ENCODE peak calls at places on chromosomes 6 and 20, in seven cellular contexts. O is HCT116, F is SK-N-SH, Q is H1, B is HepG2, G is GM12878, T is K562. U is an unnamed sample.

GRCh38 chr6:28734443-28734959 is 189.3 kb downstream of the TRIM27 start:
- DNase-seq in G (no peak), B (no peak), O (no peak), T (no peak), F (no peak), Q (no peak), U (no peak)

GRCh38 chr6:56798163-56798562 is 155.5 kb upstream of the DST start:
- DNase-seq in Q (no peak), B (no peak), T (no peak), F (no peak), O (no peak), G (no peak), U (no peak)

GRCh38 chr6:112086744-112087135 is 542 bp downstream of the TUBE1 start:
- DNase-seq in B (peak), F (peak), Q (no peak), O (peak), T (peak), G (peak), U (no peak)

GRCh38 chr20:34829191-34829590 is 3.7 kb upstream of the NCOA6 start:
- DNase-seq in T (peak), F (no peak), Q (no peak), G (no peak), O (no peak), B (no peak), U (no peak)

GRCh38 chr6:6875818-6876470 is 231.8 kb upstream of the RREB1 start:
- DNase-seq in Q (no peak), F (no peak), G (no peak), B (no peak), O (peak), T (no peak), U (no peak)

GRCh38 chr20:33584976-33585375 is 77.2 kb upstream of the C20orf144 start:
- DNase-seq in B (no peak), G (no peak), T (no peak), Q (no peak), O (no peak), F (no peak), U (no peak)

GRCh38 chr6:42417641-42418112 is 34.0 kb downstream of the TRERF1 start:
- DNase-seq in G (no peak), Q (no peak), O (no peak), F (no peak), T (no peak), B (no peak), U (no peak)

GRCh38 chr6:45584127-45584526 is 206.4 kb upstream of the SUPT3H start:
- DNase-seq in Q (no peak), B (no peak), G (no peak), O (no peak), F (no peak), T (no peak), U (no peak)

GRCh38 chr6:11381801-11382513 is 149.5 kb upstream of the NEDD9 start:
- DNase-seq in B (no peak), G (peak), F (no peak), T (no peak), Q (no peak), O (no peak), U (no peak)

DNA sequence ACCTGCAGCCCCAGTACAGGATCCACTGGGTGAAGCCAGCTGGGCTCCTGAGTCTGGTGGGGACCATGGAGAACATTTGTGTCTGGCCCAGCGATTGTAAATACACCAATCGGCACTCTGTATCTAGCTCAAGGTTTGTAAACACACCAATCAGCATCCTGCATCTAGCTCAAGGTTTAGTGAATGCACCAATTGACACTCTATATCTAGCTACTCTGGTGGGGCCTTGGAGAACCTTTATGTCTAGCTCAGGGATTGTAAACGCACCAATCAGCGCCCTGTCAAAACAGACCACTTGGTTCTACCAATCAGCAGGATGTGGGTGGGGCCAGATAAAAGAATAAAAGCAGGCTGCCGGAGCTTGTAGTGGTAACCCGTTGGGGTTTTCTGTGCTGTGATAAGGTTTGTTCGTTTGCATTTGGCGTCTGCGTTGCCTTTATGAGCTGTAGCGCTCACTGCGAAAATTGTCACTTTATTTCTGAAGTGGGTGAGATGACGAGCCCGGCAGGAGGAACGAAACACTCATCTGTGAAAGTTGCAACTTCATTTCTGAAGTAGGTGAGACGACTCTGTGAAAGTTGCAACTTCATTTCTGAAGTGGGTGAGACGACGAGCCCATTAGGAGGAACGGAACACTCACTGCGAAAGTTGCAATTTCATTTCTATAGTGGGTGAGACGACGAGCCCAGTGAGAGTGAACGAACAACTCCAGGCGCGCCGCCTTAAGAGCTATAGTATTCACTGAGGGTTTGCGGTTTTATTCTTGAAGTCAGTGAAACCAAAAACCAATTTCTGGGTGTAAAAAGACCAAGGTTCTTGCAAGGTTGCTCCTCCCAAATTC is 31.1 kb downstream of the SERPINB6 start:
- DNase-seq in F (no peak), G (peak), T (no peak), O (no peak), B (peak), Q (no peak), U (no peak)
- TF ChIP-seq JUND in F (no peak), G (peak), T (no peak), O (no peak), B (no peak), Q (no peak), U (no peak)

GRCh38 chr6:14953806-14954205 is 292.1 kb upstream of the JARID2 start:
- DNase-seq in Q (no peak), F (no peak), O (no peak), B (no peak), T (no peak), G (no peak), U (no peak)

GRCh38 chr6:14959324-14959885 is 286.5 kb upstream of the JARID2 start:
- DNase-seq in F (no peak), O (no peak), G (no peak), B (no peak), Q (no peak), T (no peak), U (no peak)

GRCh38 chr6:14951704-14952103 is 294.2 kb upstream of the JARID2 start:
- DNase-seq in T (no peak), F (no peak), Q (no peak), B (no peak), G (no peak), O (no peak), U (peak)

DNA sequence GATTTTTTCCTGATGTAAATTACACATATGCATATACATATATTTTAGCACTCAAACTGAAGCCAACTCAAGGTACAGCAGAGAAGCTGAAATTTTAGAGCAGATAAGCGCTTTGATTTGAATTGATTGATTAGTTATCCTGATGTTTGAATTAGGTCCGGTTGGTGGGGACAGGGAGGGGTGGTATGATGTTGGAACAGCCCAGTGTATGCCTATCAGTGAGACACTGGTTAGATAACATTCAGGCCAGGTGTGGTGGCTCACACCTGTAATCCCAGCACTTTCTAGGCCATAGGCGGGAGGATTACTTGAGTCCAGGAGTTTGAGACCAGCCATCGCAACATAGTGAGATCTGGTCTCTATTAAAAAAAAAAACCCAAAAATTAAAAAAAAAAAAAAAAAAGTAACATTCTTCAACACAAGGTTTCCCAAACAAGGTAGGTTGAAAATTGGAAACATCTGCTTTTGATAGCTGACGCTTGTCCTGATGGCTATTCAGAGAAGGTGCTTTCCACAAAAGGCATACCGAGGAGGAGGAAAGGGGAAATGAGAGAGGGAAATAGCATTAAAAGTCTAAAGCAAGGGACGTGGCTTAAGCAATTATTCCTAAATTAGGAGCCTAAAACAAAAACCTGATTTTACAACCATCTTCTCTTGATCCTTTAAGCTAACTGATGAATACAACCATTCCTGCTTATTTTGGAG is 288.4 kb upstream of the JARID2 start:
- DNase-seq in Q (no peak), T (no peak), G (peak), F (no peak), O (no peak), B (no peak), U (no peak)
- TF ChIP-seq JUND in Q (no peak), T (no peak), G (no peak), F (no peak), O (no peak), B (no peak), U (no peak)

GRCh38 chr6:114735118-114735730 is 392.4 kb upstream of the HS3ST5 start:
- DNase-seq in T (no peak), F (no peak), O (no peak), Q (no peak), G (no peak), B (no peak), U (no peak)
- TF ChIP-seq JUND in T (no peak), F (no peak), O (no peak), Q (no peak), G (no peak), B (no peak), U (no peak)

GRCh38 chr20:8242827-8243764 is 111.0 kb downstream of the PLCB1 start:
- DNase-seq in B (no peak), O (no peak), G (no peak), F (no peak), Q (no peak), T (no peak), U (no peak)
- TF ChIP-seq JUND in B (no peak), O (no peak), G (no peak), F (no peak), Q (no peak), T (no peak), U (no peak)

DNA sequence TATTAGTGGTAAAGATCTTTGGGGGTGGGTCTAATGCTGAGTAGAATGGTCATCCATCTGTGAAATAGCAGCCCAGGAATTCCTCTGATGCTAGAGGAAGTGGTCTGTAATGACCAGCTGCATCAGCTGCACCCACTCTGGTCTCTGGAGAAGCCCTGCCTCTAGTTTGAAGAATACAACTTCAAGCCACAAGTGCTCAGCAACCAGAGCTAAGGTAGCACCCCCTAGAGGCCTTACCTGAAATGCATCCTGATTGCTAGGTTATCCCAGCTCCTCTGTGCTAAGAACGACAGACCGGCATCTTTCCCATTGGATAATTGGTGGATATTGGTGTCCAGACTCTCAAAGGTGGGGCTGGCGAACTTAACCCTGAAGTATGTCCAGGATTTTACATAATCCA is 58.2 kb downstream of the DNAH8 start:
- DNase-seq in F (no peak), T (peak), B (peak), Q (no peak), O (peak), G (no peak), U (no peak)
- TF ChIP-seq JUND in F (no peak), T (no peak), B (no peak), Q (no peak), O (no peak), G (no peak), U (no peak)

DNA sequence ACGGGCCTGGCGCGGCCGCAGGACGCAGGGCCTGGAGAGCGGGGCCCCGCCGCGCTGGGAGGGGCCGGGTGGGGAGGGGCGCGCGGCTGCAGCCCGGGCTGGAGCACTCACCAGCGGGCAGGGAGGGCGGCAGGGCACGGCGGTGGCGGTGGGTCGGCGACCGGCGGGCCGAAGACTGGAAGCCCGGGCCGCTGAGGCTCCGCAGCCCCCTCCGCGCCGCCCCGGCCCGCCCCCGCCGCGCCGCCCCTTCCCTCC is at the start of gene GATA5:
- DNase-seq in O (no peak), Q (no peak), G (no peak), T (no peak), B (no peak), F (no peak), U (no peak)
- TF ChIP-seq JUND in O (no peak), Q (no peak), G (no peak), T (no peak), B (no peak), F (no peak), U (no peak)

GRCh38 chr20:8933391-8933807 is 135.5 kb upstream of the PLCB4 start:
- DNase-seq in B (no peak), F (no peak), Q (no peak), T (no peak), O (no peak), G (no peak), U (no peak)

GRCh38 chr20:8935878-8936277 is 133.0 kb upstream of the PLCB4 start:
- DNase-seq in F (no peak), O (no peak), G (no peak), T (no peak), Q (no peak), B (no peak), U (no peak)

GRCh38 chr20:8930691-8931090 is 138.2 kb upstream of the PLCB4 start:
- DNase-seq in G (no peak), O (no peak), F (no peak), B (no peak), T (no peak), Q (no peak), U (no peak)

GRCh38 chr20:8934362-8934761 is 134.5 kb upstream of the PLCB4 start:
- DNase-seq in Q (no peak), F (no peak), G (no peak), T (no peak), O (no peak), B (no peak), U (no peak)

DNA sequence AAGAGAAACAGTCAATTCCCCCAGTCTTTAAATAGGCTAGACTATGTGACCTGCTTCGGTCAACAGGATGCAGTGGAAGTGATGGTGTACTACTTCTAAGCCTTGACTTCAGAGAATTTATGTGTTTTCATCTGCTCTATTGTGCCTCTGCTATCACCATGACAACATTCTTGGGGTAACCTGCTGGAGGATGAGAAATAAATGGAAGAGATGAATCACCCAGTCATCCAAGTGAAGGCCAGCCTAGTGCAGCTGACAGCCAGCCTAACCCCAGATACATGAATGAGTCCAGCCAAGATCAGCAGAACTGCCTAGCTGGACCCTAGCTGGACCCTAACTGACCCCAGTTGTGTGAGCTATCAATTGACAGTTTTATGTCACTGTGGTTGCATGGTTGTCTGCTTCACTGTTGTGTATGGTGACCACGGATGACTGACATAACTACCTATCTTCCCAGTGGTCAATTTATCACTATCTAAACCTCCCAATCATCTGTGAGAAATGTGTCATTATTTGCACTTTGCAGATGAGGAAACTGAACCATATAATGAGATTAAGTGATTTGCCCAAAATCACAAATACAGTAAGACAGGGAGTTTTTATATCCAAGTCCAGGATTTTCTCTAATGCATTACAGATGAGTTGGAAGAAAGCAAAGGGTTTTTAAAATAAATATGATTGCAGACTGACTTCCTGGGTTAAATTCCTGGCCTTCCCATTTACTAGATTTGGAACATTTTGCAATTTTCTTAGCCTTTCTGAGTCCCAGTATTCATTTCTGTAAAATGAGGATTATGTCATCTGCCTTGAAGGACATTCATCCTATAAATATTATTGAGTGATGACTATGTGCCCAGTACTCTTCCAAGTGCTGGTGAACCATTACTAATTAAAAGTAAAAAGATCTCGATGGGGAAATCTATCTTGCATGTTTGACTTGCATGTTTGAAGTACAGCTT is 136.4 kb upstream of the PLCB4 start:
- DNase-seq in Q (no peak), O (no peak), F (no peak), G (no peak), T (no peak), B (no peak), U (no peak)
- TF ChIP-seq JUND in Q (no peak), O (no peak), F (no peak), G (no peak), T (no peak), B (no peak), U (no peak)

U was measured in T47D.